ENCODE peak calls at places on chromosome 20, in five cellular contexts. One of them, this sample, is unnamed.
A peak's percentile ranks its signal among the peaks of the same experiment; 100 is the strongest.

GRCh38 chr20:56285496-56285895 is 37.0 kb downstream of the MC3R start:
- DNase-seq in IMR-90: no peak
- DNase-seq in thyroid gland: no peak
- DNase-seq in uterus: no peak
- DNase-seq in prostate gland: no peak
- DNase-seq in this sample: no peak

GRCh38 chr20:14717124-14718004 is 380.0 kb upstream of the FLRT3 start:
- DNase-seq in IMR-90: no peak
- DNase-seq in thyroid gland: no peak
- DNase-seq in uterus: no peak
- DNase-seq in prostate gland: no peak
- DNase-seq in this sample: no peak

GRCh38 chr20:53402233-53403005 is 191.2 kb downstream of the ZNF217 start:
- DNase-seq in IMR-90: no peak
- DNase-seq in thyroid gland: no peak
- DNase-seq in uterus: no peak
- DNase-seq in prostate gland: no peak
- DNase-seq in this sample: no peak

GRCh38 chr20:33301192-33301930 is 18.3 kb downstream of the BPIFB1 start:
- DNase-seq in IMR-90: no peak
- DNase-seq in thyroid gland: no peak
- DNase-seq in uterus: no peak
- DNase-seq in prostate gland: no peak
- DNase-seq in this sample: no peak

GRCh38 chr20:37295595-37295994 is 6.1 kb downstream of the MANBAL start:
- DNase-seq in IMR-90: no peak
- DNase-seq in thyroid gland: no peak
- DNase-seq in uterus: no peak
- DNase-seq in prostate gland: peak; percentile 30
- DNase-seq in this sample: no peak

GRCh38 chr20:37071481-37071911 is 24.3 kb downstream of the RBL1 start:
- DNase-seq in IMR-90: peak; percentile 67
- DNase-seq in thyroid gland: no peak
- DNase-seq in uterus: no peak
- DNase-seq in prostate gland: no peak
- DNase-seq in this sample: no peak

GRCh38 chr20:17530716-17531536 is at the start of gene BFSP1:
- DNase-seq in IMR-90: peak; percentile 52
- DNase-seq in thyroid gland: peak; percentile 75
- DNase-seq in uterus: peak; percentile 28
- DNase-seq in prostate gland: peak; percentile 22
- DNase-seq in this sample: peak; percentile 41

GRCh38 chr20:6613280-6613861 is 154.1 kb upstream of the BMP2 start:
- DNase-seq in IMR-90: no peak
- DNase-seq in thyroid gland: no peak
- DNase-seq in uterus: no peak
- DNase-seq in prostate gland: no peak
- DNase-seq in this sample: no peak

GRCh38 chr20:25211273-25211672 is 15.8 kb downstream of the ENTPD6 start:
- DNase-seq in IMR-90: no peak
- DNase-seq in thyroid gland: no peak
- DNase-seq in uterus: no peak
- DNase-seq in prostate gland: no peak
- DNase-seq in this sample: no peak

GRCh38 chr20:14997791-14998190 is 660.4 kb upstream of the FLRT3 start:
- DNase-seq in IMR-90: no peak
- DNase-seq in thyroid gland: no peak
- DNase-seq in uterus: no peak
- DNase-seq in prostate gland: no peak
- DNase-seq in this sample: no peak

GRCh38 chr20:44600301-44600700 is 17.9 kb downstream of the PKIG start:
- DNase-seq in IMR-90: no peak
- DNase-seq in thyroid gland: no peak
- DNase-seq in uterus: no peak
- DNase-seq in prostate gland: no peak
- DNase-seq in this sample: no peak

GRCh38 chr20:61968036-61968810 is 97.5 kb downstream of the TAF4 start:
- DNase-seq in IMR-90: no peak
- DNase-seq in thyroid gland: no peak
- DNase-seq in uterus: no peak
- DNase-seq in prostate gland: no peak
- DNase-seq in this sample: no peak

GRCh38 chr20:39117486-39117885 is 155.3 kb downstream of the DHX35 start:
- DNase-seq in IMR-90: peak; percentile 43
- DNase-seq in thyroid gland: no peak
- DNase-seq in uterus: no peak
- DNase-seq in prostate gland: no peak
- DNase-seq in this sample: no peak

GRCh38 chr20:61125536-61126180 is 126.4 kb upstream of the CDH4 start:
- DNase-seq in IMR-90: no peak
- DNase-seq in thyroid gland: no peak
- DNase-seq in uterus: no peak
- DNase-seq in prostate gland: no peak
- DNase-seq in this sample: no peak

GRCh38 chr20:36752582-36752981 is 6.7 kb upstream of the NDRG3 start:
- DNase-seq in IMR-90: no peak
- DNase-seq in thyroid gland: no peak
- DNase-seq in uterus: no peak
- DNase-seq in prostate gland: no peak
- DNase-seq in this sample: no peak

GRCh38 chr20:50730765-50731054 is 670 bp upstream of the PARD6B start:
- DNase-seq in IMR-90: no peak
- DNase-seq in thyroid gland: no peak
- DNase-seq in uterus: no peak
- DNase-seq in prostate gland: no peak
- DNase-seq in this sample: no peak
- H3K4me1 ChIP-seq in IMR-90: peaks cover 4% of the 10 kb centered on the region
- H3K4me1 ChIP-seq in thyroid gland: peaks cover 42% of the 10 kb centered on the region
- H3K4me1 ChIP-seq in uterus: peaks cover 5% of the 10 kb centered on the region
- H3K4me1 ChIP-seq in prostate gland: peaks cover 3% of the 10 kb centered on the region
- H3K4me1 ChIP-seq in this sample: no peaks in the 10 kb centered on the region

DNA sequence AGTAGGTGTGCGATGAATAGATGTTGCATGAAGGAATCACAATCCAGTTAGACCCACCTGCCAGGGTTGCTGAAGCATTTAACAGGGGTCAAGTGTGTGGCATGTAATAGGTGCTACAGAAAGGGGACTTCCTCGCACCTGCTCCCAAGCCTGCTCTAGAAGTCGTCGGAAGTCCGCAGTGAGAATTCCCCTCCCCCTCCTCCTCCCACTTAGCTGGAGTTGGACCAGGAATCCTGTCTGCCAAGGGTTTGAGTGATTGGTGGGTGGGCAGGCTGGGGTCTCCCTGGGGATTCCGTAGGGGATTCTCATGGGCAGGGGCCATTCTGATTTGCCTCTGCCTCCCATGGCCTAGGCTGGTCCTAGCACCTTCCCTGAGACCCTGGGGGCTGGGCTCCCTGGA is 10.3 kb downstream of the SCRT2 start:
- DNase-seq in IMR-90: no peak
- DNase-seq in thyroid gland: no peak
- DNase-seq in uterus: no peak
- DNase-seq in prostate gland: no peak
- DNase-seq in this sample: no peak
- TF ChIP-seq POLR2A in IMR-90: no peak
- TF ChIP-seq POLR2A in thyroid gland: no peak
- TF ChIP-seq POLR2A in uterus: no peak
- TF ChIP-seq POLR2A in prostate gland: no peak
- TF ChIP-seq POLR2A in this sample: no peak

DNA sequence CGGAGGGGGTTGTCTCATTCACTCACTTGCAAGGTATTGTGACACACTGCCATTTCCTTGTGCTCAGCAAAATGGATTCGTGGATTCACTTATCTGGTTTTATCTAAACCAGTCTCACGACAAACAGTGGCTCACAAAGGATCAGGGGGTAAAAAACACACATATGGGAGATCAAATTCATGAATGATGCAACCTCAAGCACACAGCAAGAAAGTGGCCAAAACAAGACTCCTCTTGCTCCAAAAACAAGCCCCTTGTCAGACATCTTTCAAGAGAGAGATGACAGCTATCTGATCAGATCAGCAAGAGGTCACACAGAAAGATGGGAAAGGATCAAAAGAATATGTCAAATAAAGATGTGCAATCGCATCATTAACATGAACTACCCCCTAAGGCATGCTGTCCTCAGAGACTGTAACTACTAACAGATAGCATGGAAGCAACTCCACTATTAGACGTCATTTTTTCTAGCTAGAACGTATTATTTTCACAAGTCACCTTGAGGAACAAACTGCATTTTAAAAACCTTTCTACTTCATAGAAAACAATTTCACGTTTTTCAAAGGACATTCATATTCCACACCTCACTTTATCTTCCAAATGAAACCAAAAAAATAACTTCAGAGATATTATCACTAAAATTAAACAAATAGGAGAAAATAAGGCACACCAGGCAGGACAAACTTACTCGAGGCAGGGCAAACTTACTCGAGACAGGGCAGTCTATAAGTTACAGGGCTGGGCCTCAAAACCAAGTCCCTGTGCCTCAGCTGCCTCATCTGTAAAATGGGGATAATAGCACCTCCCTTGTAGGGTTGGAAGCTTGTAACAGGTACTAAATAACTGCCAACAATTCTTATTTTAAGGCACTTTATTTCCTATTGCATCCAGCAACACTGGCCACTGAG is 122.3 kb downstream of the PREX1 start:
- DNase-seq in IMR-90: no peak
- DNase-seq in thyroid gland: no peak
- DNase-seq in uterus: no peak
- DNase-seq in prostate gland: no peak
- DNase-seq in this sample: no peak
- H3K27ac ChIP-seq in IMR-90: no peak overlapping the region
- H3K27ac ChIP-seq in thyroid gland: no peak overlapping the region
- H3K27ac ChIP-seq in uterus: no peak overlapping the region
- H3K27ac ChIP-seq in prostate gland: no peak overlapping the region
- H3K27ac ChIP-seq in this sample: no peak overlapping the region

GRCh38 chr20:46332373-46333135 is 24.3 kb upstream of the CDH22 start:
- DNase-seq in IMR-90: no peak
- DNase-seq in thyroid gland: no peak
- DNase-seq in uterus: no peak
- DNase-seq in prostate gland: no peak
- DNase-seq in this sample: no peak
- H3K4me1 ChIP-seq in IMR-90: no peaks in the 10 kb centered on the region
- H3K4me1 ChIP-seq in thyroid gland: peaks cover 29% of the 10 kb centered on the region
- H3K4me1 ChIP-seq in uterus: no peaks in the 10 kb centered on the region
- H3K4me1 ChIP-seq in prostate gland: no peaks in the 10 kb centered on the region
- H3K4me1 ChIP-seq in this sample: no peaks in the 10 kb centered on the region

GRCh38 chr20:3777726-3778629 is 3.3 kb downstream of the SPEF1 start:
- DNase-seq in IMR-90: no peak
- DNase-seq in thyroid gland: peak; percentile 59
- DNase-seq in uterus: peak; percentile 70
- DNase-seq in prostate gland: no peak
- DNase-seq in this sample: peak; percentile 80
- TF ChIP-seq POLR2A in IMR-90: no peak
- TF ChIP-seq POLR2A in thyroid gland: no peak
- TF ChIP-seq POLR2A in uterus: no peak
- TF ChIP-seq POLR2A in prostate gland: no peak
- TF ChIP-seq POLR2A in this sample: no peak

GRCh38 chr20:10637563-10637962 is 36.2 kb downstream of the JAG1 start:
- DNase-seq in IMR-90: no peak
- DNase-seq in thyroid gland: no peak
- DNase-seq in uterus: no peak
- DNase-seq in prostate gland: no peak
- DNase-seq in this sample: no peak
- H3K27ac ChIP-seq in IMR-90: no peak overlapping the region
- H3K27ac ChIP-seq in thyroid gland: peak overlapping the region; percentile 83
- H3K27ac ChIP-seq in uterus: peak overlapping the region; percentile 64
- H3K27ac ChIP-seq in prostate gland: peak overlapping the region; percentile 60
- H3K27ac ChIP-seq in this sample: peak overlapping the region; percentile 73

GRCh38 chr20:49882171-49882970 is 33.0 kb downstream of the SPATA2 start:
- DNase-seq in IMR-90: no peak
- DNase-seq in thyroid gland: peak; percentile 83
- DNase-seq in uterus: no peak
- DNase-seq in prostate gland: no peak
- DNase-seq in this sample: no peak

GRCh38 chr20:49880177-49880576 is 35.2 kb downstream of the SPATA2 start:
- DNase-seq in IMR-90: peak; percentile 78
- DNase-seq in thyroid gland: no peak
- DNase-seq in uterus: no peak
- DNase-seq in prostate gland: peak; percentile 72
- DNase-seq in this sample: no peak

GRCh38 chr20:49880724-49881445 is 34.4 kb downstream of the SPATA2 start:
- DNase-seq in IMR-90: no peak
- DNase-seq in thyroid gland: no peak
- DNase-seq in uterus: no peak
- DNase-seq in prostate gland: no peak
- DNase-seq in this sample: no peak

GRCh38 chr20:49885558-49886332 is 29.6 kb downstream of the SPATA2 start:
- DNase-seq in IMR-90: no peak
- DNase-seq in thyroid gland: no peak
- DNase-seq in uterus: no peak
- DNase-seq in prostate gland: no peak
- DNase-seq in this sample: no peak

GRCh38 chr20:49883246-49883802 is 32.0 kb downstream of the SPATA2 start:
- DNase-seq in IMR-90: no peak
- DNase-seq in thyroid gland: no peak
- DNase-seq in uterus: no peak
- DNase-seq in prostate gland: no peak
- DNase-seq in this sample: no peak
- H3K4me1 ChIP-seq in IMR-90: peaks cover 11% of the 10 kb centered on the region
- H3K4me1 ChIP-seq in thyroid gland: peaks cover 21% of the 10 kb centered on the region
- H3K4me1 ChIP-seq in uterus: no peaks in the 10 kb centered on the region
- H3K4me1 ChIP-seq in prostate gland: no peaks in the 10 kb centered on the region
- H3K4me1 ChIP-seq in this sample: peaks cover 15% of the 10 kb centered on the region

GRCh38 chr20:50292324-50293243 is 102.0 kb downstream of the CEBPB start:
- DNase-seq in IMR-90: peak; percentile 99
- DNase-seq in thyroid gland: peak; percentile 97
- DNase-seq in uterus: peak; percentile 98
- DNase-seq in prostate gland: peak; percentile 78
- DNase-seq in this sample: peak; percentile 95
- TF ChIP-seq POLR2A in IMR-90: peak; percentile 43
- TF ChIP-seq POLR2A in thyroid gland: peak; percentile 58
- TF ChIP-seq POLR2A in uterus: peak; percentile 32
- TF ChIP-seq POLR2A in prostate gland: peak; percentile 38
- TF ChIP-seq POLR2A in this sample: no peak

GRCh38 chr20:41412324-41412723 is 45.7 kb upstream of the EMILIN3 start:
- DNase-seq in IMR-90: no peak
- DNase-seq in thyroid gland: no peak
- DNase-seq in uterus: no peak
- DNase-seq in prostate gland: no peak
- DNase-seq in this sample: no peak

GRCh38 chr20:41413169-41413568 is 46.6 kb upstream of the EMILIN3 start:
- DNase-seq in IMR-90: no peak
- DNase-seq in thyroid gland: no peak
- DNase-seq in uterus: no peak
- DNase-seq in prostate gland: no peak
- DNase-seq in this sample: no peak

GRCh38 chr20:41408131-41408789 is 41.6 kb upstream of the EMILIN3 start:
- DNase-seq in IMR-90: no peak
- DNase-seq in thyroid gland: no peak
- DNase-seq in uterus: no peak
- DNase-seq in prostate gland: no peak
- DNase-seq in this sample: no peak

GRCh38 chr20:41408986-41409385 is 42.4 kb upstream of the EMILIN3 start:
- DNase-seq in IMR-90: no peak
- DNase-seq in thyroid gland: no peak
- DNase-seq in uterus: no peak
- DNase-seq in prostate gland: no peak
- DNase-seq in this sample: peak; percentile 52

GRCh38 chr20:41411458-41411857 is 44.8 kb upstream of the EMILIN3 start:
- DNase-seq in IMR-90: peak; percentile 28
- DNase-seq in thyroid gland: no peak
- DNase-seq in uterus: no peak
- DNase-seq in prostate gland: no peak
- DNase-seq in this sample: no peak
- H3K27ac ChIP-seq in IMR-90: no peak overlapping the region
- H3K27ac ChIP-seq in thyroid gland: no peak overlapping the region
- H3K27ac ChIP-seq in uterus: peak overlapping the region; percentile 64
- H3K27ac ChIP-seq in prostate gland: peak overlapping the region; percentile 58
- H3K27ac ChIP-seq in this sample: peak overlapping the region; percentile 72